ENCODE peak calls at places on chromosomes 11 and 22, in nine cellular contexts. N is endodermal cell; G is AG09309; R is bronchial epithelial cell; Q is T-helper 2 cell; Y is mesendoderm; S is amniotic epithelial cell; T is C1 segment of cervical spinal cord; Z is CD4-positive, alpha-beta T cell. K is an unnamed sample.
A peak's percentile ranks its signal among the peaks of the same experiment; 100 is the strongest.

GRCh38 chr11:57785072-57785471 is 23.5 kb downstream of the CTNND1 start:
- DNase-seq in Q (no peak), R (no peak), G (no peak), Z (no peak), S (no peak), T (no peak), Y (no peak), N (no peak), K (no peak)

GRCh38 chr22:44067901-44068300 is 43.8 kb downstream of the PARVB start:
- DNase-seq in R (no peak), G (no peak), S (no peak), Z (no peak), Y (no peak), N (no peak), Q (no peak), T (no peak), K (no peak)

GRCh38 chr11:113675003-113675471 is 31.1 kb downstream of the TMPRSS5 start:
- DNase-seq in T (no peak), Z (no peak), N (peak; percentile 40), G (peak; percentile 91), Y (no peak), Q (peak; percentile 64), R (peak; percentile 68), S (peak; percentile 91), K (no peak)

GRCh38 chr11:13338437-13339069 is 61.0 kb downstream of the BMAL1 start:
- DNase-seq in G (peak; percentile 38), Z (no peak), T (no peak), N (no peak), R (peak; percentile 65), Q (peak; percentile 53), S (peak; percentile 36), Y (no peak), K (no peak)

GRCh38 chr11:61384271-61385242 is 7.8 kb upstream of the TMEM216 start:
- DNase-seq in Q (no peak), Y (peak; percentile 70), R (peak; percentile 52), G (no peak), S (peak; percentile 55), T (no peak), Z (no peak), N (peak; percentile 64), K (no peak)

GRCh38 chr11:72430743-72431570 is 3.4 kb downstream of the CLPB start:
- DNase-seq in G (no peak), N (peak; percentile 70), Q (peak; percentile 75), R (peak; percentile 52), T (no peak), Z (peak; percentile 19), S (peak; percentile 55), Y (peak; percentile 69), K (no peak)

GRCh38 chr22:39955675-39956074 is 4.5 kb upstream of the TMA7B start:
- DNase-seq in T (no peak), N (no peak), Y (no peak), Q (no peak), S (peak; percentile 15), G (no peak), Z (no peak), R (no peak), K (no peak)

GRCh38 chr22:33811686-33812085 is 108.6 kb downstream of the LARGE1 start:
- DNase-seq in Q (no peak), G (no peak), R (no peak), T (no peak), N (no peak), Z (no peak), Y (peak; percentile 79), S (no peak), K (no peak)

GRCh38 chr11:127017482-127017881 is 16.9 kb upstream of the KIRREL3 start:
- DNase-seq in Q (no peak), G (peak; percentile 61), N (peak; percentile 77), Y (peak; percentile 67), Z (no peak), S (peak; percentile 14), R (peak; percentile 41), T (no peak), K (no peak)

GRCh38 chr11:65215441-65216076 is 33.8 kb downstream of the CAPN1 start:
- DNase-seq in S (no peak), R (no peak), Y (peak; percentile 39), G (no peak), Q (no peak), T (no peak), Z (no peak), N (peak; percentile 51), K (no peak)

GRCh38 chr11:73647459-73648100 is 1.2 kb downstream of the PLEKHB1 start:
- DNase-seq in S (peak; percentile 85), Z (peak; percentile 91), Q (peak; percentile 95), R (peak; percentile 60), Y (peak; percentile 97), T (peak; percentile 85), G (no peak), N (peak; percentile 98), K (peak; percentile 96)

GRCh38 chr22:25453557-25453956 is 110.9 kb upstream of the GRK3 start:
- DNase-seq in Y (no peak), Z (no peak), N (no peak), Q (no peak), G (no peak), R (no peak), T (no peak), S (no peak), K (no peak)

GRCh38 chr22:36323855-36324331 is 63.9 kb downstream of the MYH9 start:
- DNase-seq in G (no peak), N (no peak), Q (no peak), Y (no peak), Z (no peak), T (no peak), R (no peak), S (no peak), K (no peak)

GRCh38 chr22:42889290-42889689 is 32.2 kb upstream of the ARFGAP3 start:
- DNase-seq in S (no peak), T (peak; percentile 23), R (no peak), Z (no peak), G (no peak), Q (peak; percentile 76), Y (no peak), N (no peak), K (no peak)

GRCh38 chr11:92384316-92384715 is 159.7 kb downstream of the FAT3 start:
- DNase-seq in S (peak; percentile 27), N (no peak), Q (no peak), T (no peak), Y (no peak), G (no peak), Z (no peak), R (no peak), K (no peak)

GRCh38 chr11:746289-747175 is 732 bp upstream of the TALDO1 start:
- DNase-seq in G (no peak), S (no peak), Q (peak; percentile 73), Z (no peak), T (no peak), Y (peak; percentile 65), N (peak; percentile 73), R (peak; percentile 28), K (no peak)

K was measured in CD8-positive, alpha-beta memory T cell.